ENCODE peak calls at places on chromosomes 12 and 14, in ten cellular contexts. G is heart left ventricle; K is lower lobe of right lung; B is vagina; T is neural progenitor cell; P is A673; X is uterus; M is CD8-positive, alpha-beta T cell; N is HepG2; O is PC-3. F is an unnamed sample.

GRCh38 chr14:96272777-96273471 is 16.9 kb downstream of the BDKRB1 start:
- DNase-seq in G (no peak), K (no peak), B (no peak), T (no peak), P (no peak), X (no peak), M (no peak), N (no peak), O (no peak), F (no peak)

GRCh38 chr14:94823556-94824341 is 53.8 kb upstream of the GSC start:
- DNase-seq in G (no peak), K (no peak), B (no peak), T (no peak), P (peak; percentile 66), X (no peak), M (no peak), N (peak; percentile 65), O (no peak), F (peak; percentile 69)

GRCh38 chr12:125272252-125272980 is 207.2 kb downstream of the AACS start:
- DNase-seq in G (no peak), K (no peak), B (no peak), T (peak; percentile 31), P (no peak), X (no peak), M (no peak), N (no peak), O (no peak), F (no peak)

GRCh38 chr14:59346329-59346728 is 118.9 kb downstream of the GPR135 start:
- DNase-seq in G (no peak), K (no peak), B (no peak), T (no peak), P (no peak), X (no peak), M (no peak), N (no peak), O (no peak), F (no peak)

GRCh38 chr12:91381309-91381804 is 198.7 kb upstream of the DCN start:
- DNase-seq in G (peak; percentile 65), K (no peak), B (no peak), T (peak; percentile 89), P (peak; percentile 83), X (peak; percentile 76), M (no peak), N (no peak), O (peak; percentile 40), F (peak; percentile 94)

GRCh38 chr12:66103011-66103913 is 27.3 kb downstream of the LLPH start:
- DNase-seq in G (no peak), K (no peak), B (no peak), T (peak; percentile 11), P (no peak), X (no peak), M (no peak), N (no peak), O (peak; percentile 13), F (peak; percentile 83)

GRCh38 chr14:73252491-73253322 is 15.4 kb downstream of the PAPLN start:
- DNase-seq in G (no peak), K (no peak), B (no peak), T (no peak), P (no peak), X (no peak), M (no peak), N (no peak), O (no peak), F (no peak)

GRCh38 chr12:115752151-115752550 is 525.3 kb downstream of the MED13L start:
- DNase-seq in G (no peak), K (no peak), B (no peak), T (no peak), P (no peak), X (no peak), M (no peak), N (no peak), O (peak; percentile 52), F (no peak)

GRCh38 chr12:18576104-18576622 is 161.6 kb downstream of the PLCZ1 start:
- DNase-seq in G (no peak), K (no peak), B (no peak), T (no peak), P (no peak), X (no peak), M (no peak), N (no peak), O (peak; percentile 21), F (no peak)

GRCh38 chr12:14825256-14825655 is 11.3 kb upstream of the SMCO3 start:
- DNase-seq in G (no peak), K (no peak), B (no peak), T (no peak), P (no peak), X (no peak), M (no peak), N (no peak), O (no peak), F (no peak)

GRCh38 chr12:15757553-15758255 is 31.5 kb downstream of the EPS8 start:
- DNase-seq in G (no peak), K (no peak), B (no peak), T (no peak), P (peak; percentile 82), X (peak; percentile 40), M (no peak), N (peak; percentile 15), O (peak; percentile 85), F (peak; percentile 73)

GRCh38 chr14:63435838-63436237 is 107.3 kb downstream of the PPP2R5E start:
- DNase-seq in G (peak; percentile 47), K (peak; percentile 81), B (no peak), T (no peak), P (no peak), X (peak; percentile 68), M (no peak), N (peak; percentile 13), O (peak; percentile 18), F (no peak)

GRCh38 chr14:24806061-24806678 is 172.2 kb upstream of the GZMB start:
- DNase-seq in G (peak; percentile 62), K (peak; percentile 61), B (no peak), T (peak; percentile 82), P (peak; percentile 66), X (peak; percentile 47), M (no peak), N (peak; percentile 88), O (peak; percentile 70), F (peak; percentile 94)

DNA sequence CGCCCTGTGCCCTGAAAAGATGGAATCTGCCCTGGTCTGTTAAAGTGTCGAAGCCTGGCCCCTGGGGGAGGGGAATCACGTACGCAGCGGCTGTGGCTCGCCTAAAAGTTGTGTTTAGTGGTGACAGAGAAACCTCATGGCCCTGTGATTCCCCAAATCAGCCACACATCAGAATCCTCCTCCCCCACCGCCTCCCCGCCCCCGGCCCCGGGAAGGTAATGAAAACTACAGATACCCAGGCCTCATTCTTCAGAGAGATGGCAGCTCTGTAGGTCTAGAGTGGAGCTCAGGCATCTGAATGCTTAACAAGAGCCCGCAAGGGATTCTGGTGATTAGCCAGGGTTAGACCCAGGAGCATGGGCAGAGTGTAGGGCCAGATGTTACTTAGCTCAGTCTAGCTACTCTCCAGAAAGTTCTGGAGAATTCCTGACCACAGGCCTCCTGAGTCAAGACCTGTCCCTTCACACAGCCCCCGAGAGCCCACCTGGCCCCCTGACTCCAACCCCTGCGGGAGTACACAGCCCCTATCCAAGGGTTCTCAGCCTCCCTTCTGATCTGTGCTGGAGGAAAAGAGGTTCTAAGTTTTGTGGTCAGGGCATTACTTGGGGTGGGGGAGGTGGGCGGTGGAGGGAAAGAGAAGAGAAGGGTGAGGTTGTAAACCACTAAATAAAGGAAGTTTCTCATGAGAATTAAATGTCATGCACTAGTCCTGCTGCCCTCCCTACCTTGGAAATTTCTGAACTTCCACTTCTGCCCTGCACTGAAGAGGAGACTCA is 114.8 kb downstream of the PLXNC1 start:
- DNase-seq in G (no peak), K (no peak), B (no peak), T (no peak), P (no peak), X (no peak), M (peak; percentile 65), N (no peak), O (no peak), F (peak; percentile 61)
- H3K4me3 ChIP-seq in G (no peak overlapping the region), K (peak overlapping the region; percentile 59), B (peak overlapping the region; percentile 52), T (no peak overlapping the region), P (peak overlapping the region; percentile 48), X (peak overlapping the region; percentile 61), M (peak overlapping the region; percentile 68), N (no peak overlapping the region), O (peak overlapping the region; percentile 77), F (no peak overlapping the region)

GRCh38 chr12:108667349-108667748 is 33.7 kb upstream of the SELPLG start:
- DNase-seq in G (no peak), K (peak; percentile 56), B (no peak), T (no peak), P (no peak), X (no peak), M (no peak), N (peak; percentile 12), O (no peak), F (no peak)
- H3K4me1 ChIP-seq in G (peaks cover 56% of the 10 kb centered on the region), K (peaks cover 63% of the 10 kb centered on the region), B (peaks cover 58% of the 10 kb centered on the region), T (peaks cover 37% of the 10 kb centered on the region), P (peaks cover 57% of the 10 kb centered on the region), X (peaks cover 24% of the 10 kb centered on the region), M (peaks cover 5% of the 10 kb centered on the region), N (peaks cover 54% of the 10 kb centered on the region), O (peaks cover 13% of the 10 kb centered on the region), F (no peaks in the 10 kb centered on the region)

GRCh38 chr14:105485720-105486332 is 860 bp upstream of the CRIP1 start:
- DNase-seq in G (peak; percentile 59), K (no peak), B (no peak), T (peak; percentile 81), P (peak; percentile 64), X (no peak), M (peak; percentile 50), N (peak; percentile 74), O (peak; percentile 25), F (peak; percentile 93)
- TF ChIP-seq CTCF in G (peak; percentile 48), K (peak; percentile 52), B (no peak), T (peak; percentile 73), P (peak; percentile 39), X (peak; percentile 13), M (no peak), N (peak; percentile 95), O (peak; percentile 45), F (peak; percentile 82)

DNA sequence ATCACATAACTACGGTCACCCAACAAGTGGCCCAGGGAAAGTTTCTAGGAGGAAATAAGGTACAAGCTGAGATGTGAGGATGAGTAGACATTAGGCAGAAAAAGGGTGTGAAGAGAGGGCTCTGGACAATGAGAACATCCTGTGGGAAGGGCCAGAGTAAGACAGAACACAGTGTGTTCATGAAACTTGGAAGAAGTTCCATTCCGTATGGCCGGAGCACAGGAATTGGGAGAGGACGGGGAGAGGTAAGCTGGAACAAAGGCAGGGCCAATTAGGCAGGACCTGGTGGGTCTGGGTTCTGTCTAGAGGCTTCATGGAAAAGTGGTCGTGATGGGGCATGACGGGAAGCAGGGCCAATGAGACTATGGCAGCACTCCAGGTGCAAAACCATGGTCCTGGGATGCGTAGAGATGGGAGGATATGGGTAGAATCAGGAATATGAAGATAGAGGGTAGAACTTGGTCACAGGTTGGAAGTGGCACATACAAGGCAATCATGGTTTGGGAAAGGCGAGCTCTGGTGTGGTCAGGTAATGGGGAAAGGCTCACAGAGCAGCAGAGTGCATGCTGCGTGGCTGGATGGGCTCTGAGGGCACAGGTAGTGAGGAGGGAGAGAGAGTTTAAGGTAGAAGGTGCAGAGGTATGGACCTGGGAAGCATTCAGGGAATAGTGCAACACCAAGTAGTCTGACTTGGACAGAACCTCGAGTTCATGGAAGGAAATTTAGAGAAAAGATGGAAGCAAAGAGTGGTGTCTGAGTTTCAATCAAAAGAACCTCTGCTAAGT is 93.0 kb downstream of the RFX4 start:
- DNase-seq in G (no peak), K (no peak), B (no peak), T (no peak), P (no peak), X (no peak), M (no peak), N (no peak), O (no peak), F (peak; percentile 29)
- H3K4me3 ChIP-seq in G (no peak overlapping the region), K (no peak overlapping the region), B (no peak overlapping the region), T (no peak overlapping the region), P (no peak overlapping the region), X (no peak overlapping the region), M (no peak overlapping the region), N (no peak overlapping the region), O (no peak overlapping the region), F (no peak overlapping the region)

F was measured in endodermal cell.